ENCODE peak calls at places on chromosomes 1 and 21, in eight cellular contexts. Q is astrocyte of the hippocampus; K is iris pigment epithelial cell; G is effector memory CD4-positive, alpha-beta T cell; V is neuronal stem cell; L is GM10248; N is AG04450; M is WTC11. S is an unnamed sample.

GRCh38 chr1:201353186-201353940 is 24.1 kb downstream of the TNNT2 start:
- DNase-seq in Q (no peak), G (no peak), K (no peak), M (peak; percentile 12), V (no peak), L (no peak), N (no peak), S (no peak)

GRCh38 chr1:32199717-32200072 is 700 bp upstream of the CCDC28B start:
- DNase-seq in G (no peak), V (no peak), N (no peak), M (no peak), L (no peak), K (no peak), Q (peak; percentile 29), S (no peak)

GRCh38 chr1:220874201-220874655 is 5.0 kb upstream of the HLX start:
- DNase-seq in Q (peak; percentile 59), N (no peak), M (peak; percentile 65), V (no peak), L (peak; percentile 51), K (peak; percentile 53), G (no peak), S (no peak)

GRCh38 chr1:163528710-163529348 is 207.1 kb downstream of the NUF2 start:
- DNase-seq in G (no peak), Q (peak; percentile 48), L (peak; percentile 10), V (no peak), M (no peak), K (peak; percentile 23), N (no peak), S (no peak)

GRCh38 chr1:34131396-34132160 is 33.5 kb downstream of the CSMD2 start:
- DNase-seq in V (no peak), Q (no peak), N (no peak), M (no peak), G (no peak), K (no peak), L (no peak), S (no peak)

GRCh38 chr1:70910013-70910412 is 137.6 kb downstream of the PTGER3 start:
- DNase-seq in K (no peak), V (no peak), G (no peak), L (no peak), N (no peak), Q (no peak), M (no peak), S (no peak)

GRCh38 chr1:232143315-232143886 is 486.5 kb downstream of the SIPA1L2 start:
- DNase-seq in V (no peak), L (no peak), N (no peak), K (no peak), G (no peak), M (no peak), Q (peak; percentile 58), S (no peak)

GRCh38 chr1:175090775-175091174 is 23.1 kb downstream of the TNN start:
- DNase-seq in Q (no peak), L (no peak), N (no peak), M (no peak), K (no peak), G (no peak), V (no peak), S (no peak)

GRCh38 chr1:39003787-39004186 is 12.7 kb downstream of the AKIRIN1 start:
- DNase-seq in N (no peak), K (no peak), G (no peak), M (no peak), V (no peak), Q (no peak), L (no peak), S (no peak)

GRCh38 chr1:229972600-229973296 is 94.3 kb upstream of the GALNT2 start:
- DNase-seq in Q (no peak), N (no peak), M (peak; percentile 59), L (peak; percentile 22), G (no peak), K (peak; percentile 12), V (no peak), S (no peak)

GRCh38 chr1:13469343-13469742 is 44.5 kb downstream of the LRRC38 start:
- DNase-seq in M (peak; percentile 11), N (no peak), L (peak; percentile 30), V (no peak), K (no peak), Q (peak; percentile 20), G (no peak), S (no peak)

GRCh38 chr1:174965006-174965971 is 34.5 kb upstream of the CACYBP start:
- DNase-seq in K (peak; percentile 70), G (no peak), V (no peak), L (no peak), Q (no peak), M (no peak), N (no peak), S (no peak)

GRCh38 chr21:37463083-37463780 is 96.7 kb downstream of the DYRK1A start:
- DNase-seq in V (no peak), M (no peak), L (peak; percentile 20), K (peak; percentile 71), N (peak; percentile 23), Q (peak; percentile 69), G (no peak), S (no peak)

GRCh38 chr1:167862432-167863076 is 51.4 kb downstream of the ADCY10 start:
- DNase-seq in Q (no peak), G (no peak), K (peak; percentile 34), V (no peak), N (peak; percentile 37), L (no peak), M (no peak), S (no peak)

GRCh38 chr1:21734526-21734925 is 48.4 kb downstream of the USP48 start:
- DNase-seq in M (no peak), Q (no peak), V (no peak), N (no peak), L (no peak), K (peak; percentile 38), G (no peak), S (no peak)

GRCh38 chr1:222798111-222798510 is 16.7 kb upstream of the DISP1 start:
- DNase-seq in V (no peak), G (no peak), L (no peak), K (peak; percentile 52), N (no peak), Q (peak; percentile 61), M (no peak), S (no peak)

GRCh38 chr1:9118186-9118585 is 10.7 kb downstream of the GPR157 start:
- DNase-seq in N (no peak), Q (no peak), M (no peak), V (no peak), G (no peak), K (no peak), L (no peak), S (no peak)

GRCh38 chr1:235910357-235911299 is 43.9 kb upstream of the LYST start:
- DNase-seq in Q (peak; percentile 94), G (no peak), N (peak; percentile 65), M (peak; percentile 40), V (peak; percentile 66), L (no peak), K (peak; percentile 95), S (no peak)

GRCh38 chr1:98761238-98761637 is 99.7 kb downstream of the SNX7 start:
- DNase-seq in G (no peak), K (peak; percentile 6), V (no peak), Q (no peak), M (peak; percentile 24), N (no peak), L (no peak), S (no peak)

S was measured in type B pancreatic cell.